ENCODE peak calls at places on chromosome 16, in eight cellular contexts. W, G, N, K, Y, R, J and O are unnamed samples.

GRCh38 chr16:12617401-12617819 is 186.3 kb downstream of the CPPED1 start:
- DNase-seq in R (no peak), Y (no peak), J (no peak), G (no peak), K (no peak), W (no peak), N (no peak), O (no peak)

GRCh38 chr16:4958510-4959111 is 481 bp downstream of the SEC14L5 start:
- DNase-seq in W (no peak), G (no peak), J (no peak), K (no peak), Y (no peak), R (no peak), N (no peak), O (no peak)

GRCh38 chr16:78224342-78224741 is 124.9 kb downstream of the WWOX start:
- DNase-seq in W (no peak), N (no peak), G (no peak), Y (no peak), K (no peak), R (no peak), J (no peak), O (no peak)

GRCh38 chr16:51624083-51624775 is 473.2 kb upstream of the SALL1 start:
- DNase-seq in W (no peak), N (peak), J (no peak), Y (no peak), K (no peak), R (no peak), G (no peak), O (no peak)

GRCh38 chr16:13957197-13958078 is 37.5 kb downstream of the ERCC4 start:
- DNase-seq in Y (no peak), K (peak), R (peak), J (peak), W (peak), N (peak), G (no peak), O (peak)

GRCh38 chr16:63617990-63618763 is 1503.7 kb downstream of the CDH11 start:
- DNase-seq in G (no peak), R (no peak), W (no peak), N (no peak), K (no peak), J (no peak), Y (no peak), O (no peak)

GRCh38 chr16:57071840-57072541 is 20.4 kb upstream of the CPNE2 start:
- DNase-seq in J (no peak), W (peak), G (no peak), R (no peak), Y (no peak), K (no peak), N (peak), O (no peak)

GRCh38 chr16:85471469-85472431 is 141.4 kb upstream of the GSE1 start:
- DNase-seq in Y (no peak), W (no peak), K (no peak), G (no peak), J (no peak), R (no peak), N (no peak), O (no peak)

GRCh38 chr16:19559242-19559910 is 3.9 kb downstream of the VPS35L start:
- DNase-seq in K (peak), R (peak), J (peak), G (no peak), N (peak), W (peak), Y (no peak), O (peak)

GRCh38 chr16:28501258-28502232 is 5.1 kb downstream of the IL27 start:
- DNase-seq in K (no peak), Y (no peak), G (no peak), R (no peak), N (no peak), W (no peak), J (no peak), O (no peak)

GRCh38 chr16:66511615-66512500 is 38.1 kb downstream of the TK2 start:
- DNase-seq in K (no peak), R (no peak), W (peak), G (no peak), N (peak), Y (no peak), J (peak), O (peak)

GRCh38 chr16:70725912-70726828 is 40.3 kb upstream of the MTSS2 start:
- DNase-seq in G (no peak), Y (no peak), N (no peak), K (no peak), J (no peak), W (no peak), R (no peak), O (no peak)

GRCh38 chr16:30603945-30604315 is 6.3 kb downstream of the ZNF689 start:
- DNase-seq in R (no peak), G (no peak), J (no peak), Y (no peak), K (no peak), N (peak), W (no peak), O (no peak)

GRCh38 chr16:15141586-15141985 is 47.5 kb upstream of the RRN3 start:
- DNase-seq in Y (no peak), K (no peak), J (no peak), N (no peak), G (no peak), R (no peak), W (no peak), O (no peak)

GRCh38 chr16:64278196-64278595 is 843.7 kb downstream of the CDH11 start:
- DNase-seq in Y (no peak), R (no peak), G (no peak), K (no peak), N (peak), J (peak), W (no peak), O (no peak)

GRCh38 chr16:66357523-66357928 is 9.0 kb upstream of the CDH5 start:
- DNase-seq in G (no peak), R (peak), K (peak), W (peak), N (peak), J (peak), Y (no peak), O (peak)

GRCh38 chr16:82031116-82032084 is 3.7 kb upstream of the HSD17B2 start:
- DNase-seq in R (peak), N (peak), J (peak), Y (no peak), G (no peak), W (peak), K (peak), O (peak)

GRCh38 chr16:26672206-26672605 is 394.5 kb upstream of the C16orf82 start:
- DNase-seq in N (no peak), J (no peak), R (no peak), G (no peak), K (no peak), Y (no peak), W (no peak), O (no peak)

GRCh38 chr16:56961851-56962281 is at the start of gene CETP:
- DNase-seq in W (no peak), K (no peak), G (no peak), J (no peak), Y (no peak), R (no peak), N (no peak), O (no peak)

GRCh38 chr16:11089504-11090124 is 145.2 kb downstream of the CLEC16A start:
- DNase-seq in N (peak), J (peak), W (no peak), G (no peak), R (no peak), Y (no peak), K (no peak), O (no peak)

GRCh38 chr16:716250-716607 is 1.3 kb downstream of the METRN start:
- DNase-seq in W (no peak), N (peak), J (no peak), K (peak), G (no peak), Y (no peak), R (no peak), O (no peak)

GRCh38 chr16:11303405-11304138 is 22.4 kb upstream of the PRM1 start:
- DNase-seq in Y (no peak), W (no peak), K (no peak), R (no peak), G (no peak), J (no peak), N (no peak), O (no peak)

DNA sequence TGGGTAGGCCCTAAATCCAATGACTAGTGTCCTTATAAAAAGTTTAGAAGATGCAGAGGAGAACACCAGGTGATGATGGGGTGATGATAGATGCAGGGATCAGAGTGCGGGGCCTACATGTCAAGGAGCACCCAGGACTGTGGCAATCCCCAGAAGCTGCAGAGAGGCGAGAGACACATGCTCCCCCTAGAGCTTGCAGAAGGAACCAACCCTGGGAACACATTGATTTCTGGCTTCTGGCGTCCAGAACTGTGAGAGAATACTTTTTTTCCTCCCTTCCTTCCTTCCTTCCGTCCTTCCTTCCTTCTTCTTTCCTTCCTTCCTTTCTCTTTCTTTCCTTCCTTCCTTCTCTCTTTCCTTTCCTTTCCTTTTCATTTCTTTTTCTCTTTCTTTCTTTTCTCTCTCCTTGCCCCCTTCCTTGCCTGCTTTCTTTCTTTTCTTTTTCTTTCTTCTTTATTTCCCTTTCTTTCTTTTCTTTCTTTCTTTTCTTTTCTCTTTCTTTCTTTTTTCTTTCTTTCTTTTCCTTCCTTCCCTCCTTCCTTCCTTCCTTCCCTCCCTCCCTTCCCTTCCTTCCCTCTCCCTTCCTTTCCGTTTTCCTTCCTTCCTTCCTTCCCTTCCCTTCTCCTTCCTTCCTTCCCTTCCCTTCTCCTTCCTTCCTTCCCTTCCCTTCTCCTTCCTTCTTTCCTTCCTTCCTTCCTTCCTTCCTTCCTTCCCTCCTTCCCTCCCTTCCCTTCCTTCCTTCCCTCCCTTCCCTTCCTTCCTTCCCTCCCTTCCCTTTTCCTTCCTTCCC is 134.3 kb downstream of the HAPSTR1 start:
- DNase-seq in Y (no peak), K (peak), N (peak), W (no peak), G (no peak), R (no peak), J (no peak), O (no peak)
- TF ChIP-seq CTCF in Y (no peak), K (peak), N (peak), W (peak), G (no peak), R (peak), J (peak), O (peak)

GRCh38 chr16:88532434-88533241 is 37.6 kb upstream of the ZC3H18 start:
- DNase-seq in N (no peak), G (no peak), Y (no peak), J (no peak), K (no peak), R (no peak), W (no peak), O (no peak)

GRCh38 chr16:88534731-88535141 is 35.5 kb upstream of the ZC3H18 start:
- DNase-seq in K (no peak), W (no peak), J (no peak), G (no peak), Y (no peak), R (no peak), N (peak), O (no peak)

GRCh38 chr16:88535181-88535856 is 34.9 kb upstream of the ZC3H18 start:
- DNase-seq in G (no peak), N (no peak), Y (no peak), K (no peak), J (no peak), R (no peak), W (no peak), O (no peak)

GRCh38 chr16:88533381-88533831 is 36.8 kb upstream of the ZC3H18 start:
- DNase-seq in K (no peak), Y (no peak), G (no peak), N (peak), R (no peak), W (no peak), J (peak), O (no peak)

DNA sequence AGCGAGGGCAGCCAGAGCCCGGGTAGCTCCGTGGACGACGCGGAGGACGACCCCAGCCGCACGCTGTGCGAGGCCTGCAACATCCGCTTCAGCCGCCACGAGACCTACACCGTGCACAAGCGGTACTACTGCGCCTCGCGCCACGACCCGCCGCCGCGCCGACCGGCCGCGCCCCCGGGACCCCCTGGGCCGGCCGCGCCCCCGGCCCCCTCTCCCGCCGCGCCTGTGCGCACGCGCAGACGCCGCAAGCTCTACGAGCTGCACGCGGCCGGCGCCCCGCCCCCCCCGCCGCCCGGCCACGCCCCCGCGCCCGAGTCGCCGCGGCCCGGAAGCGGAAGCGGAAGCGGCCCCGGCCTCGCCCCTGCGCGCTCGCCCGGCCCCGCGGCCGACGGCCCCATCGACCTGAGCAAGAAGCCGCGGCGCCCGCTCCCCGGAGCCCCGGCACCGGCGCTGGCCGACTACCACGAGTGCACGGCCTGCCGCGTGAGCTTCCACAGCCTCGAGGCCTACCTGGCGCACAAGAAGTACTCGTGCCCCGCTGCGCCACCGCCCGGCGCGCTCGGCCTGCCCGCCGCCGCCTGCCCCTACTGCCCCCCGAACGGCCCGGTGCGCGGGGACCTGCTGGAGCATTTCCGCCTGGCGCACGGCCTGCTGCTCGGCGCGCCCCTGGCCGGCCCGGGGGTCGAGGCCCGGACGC is 36.1 kb upstream of the ZC3H18 start:
- DNase-seq in R (no peak), G (no peak), J (no peak), K (no peak), N (peak), W (no peak), Y (no peak), O (no peak)
- H3K4me3 ChIP-seq in R (peak), G (peak), J (peak), K (no peak), N (peak), W (peak), Y (peak), O (peak)

DNA sequence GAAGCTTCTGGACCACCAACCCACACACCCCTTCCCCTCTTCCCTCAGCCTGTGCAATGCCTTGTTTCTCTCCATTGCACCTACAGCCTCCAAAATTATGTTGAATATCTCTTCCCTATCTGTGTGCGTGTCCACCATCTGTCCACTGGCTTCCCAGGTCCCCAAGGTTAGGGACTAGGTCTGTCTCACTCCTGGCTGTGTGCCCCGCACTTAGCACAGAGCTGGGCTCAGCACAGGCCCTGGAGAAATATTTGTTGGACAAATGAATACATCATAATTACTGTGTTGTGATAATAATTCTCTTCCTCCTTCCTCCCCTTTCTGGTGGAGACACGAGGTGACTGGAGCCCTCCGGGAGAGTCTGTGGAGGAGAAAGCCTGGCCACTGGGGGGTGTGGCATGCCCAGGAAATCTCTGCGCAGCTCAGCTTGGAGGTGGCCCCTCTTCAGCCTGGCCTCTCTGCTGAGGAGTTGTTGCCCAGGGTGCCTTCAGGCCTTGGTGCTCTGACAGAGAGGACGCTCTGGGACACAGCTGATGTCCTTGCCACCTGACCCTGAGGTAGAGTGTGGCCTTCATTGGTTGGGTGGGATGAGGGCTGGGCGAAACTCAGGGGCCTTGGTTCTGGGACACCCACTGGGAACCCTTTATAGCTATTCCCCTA is 3.3 kb upstream of the BRD7 start:
- DNase-seq in G (no peak), W (no peak), K (peak), J (no peak), R (no peak), Y (no peak), N (peak), O (no peak)
- TF ChIP-seq CTCF in G (no peak), W (peak), K (peak), J (peak), R (peak), Y (no peak), N (peak), O (peak)

DNA sequence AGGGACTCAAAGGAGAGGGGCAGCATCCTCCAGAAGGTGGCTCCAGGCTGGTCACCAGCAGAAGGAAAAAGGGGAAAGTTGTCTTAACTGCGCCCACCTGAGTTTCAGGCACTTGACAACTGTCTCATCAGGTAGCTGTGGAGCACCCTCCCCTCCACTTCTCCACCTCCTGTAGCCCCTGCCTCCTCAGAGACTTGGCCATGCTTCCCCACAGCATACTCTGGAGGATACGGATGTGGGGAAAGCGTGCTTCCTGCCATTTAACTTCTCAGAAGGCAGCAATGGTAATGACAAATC is 17.9 kb downstream of the CFAP20 start:
- DNase-seq in J (no peak), N (no peak), W (no peak), K (no peak), R (no peak), G (no peak), Y (no peak), O (no peak)
- H3K4me3 ChIP-seq in J (no peak), N (no peak), W (no peak), K (no peak), R (no peak), G (no peak), Y (no peak), O (no peak)

DNA sequence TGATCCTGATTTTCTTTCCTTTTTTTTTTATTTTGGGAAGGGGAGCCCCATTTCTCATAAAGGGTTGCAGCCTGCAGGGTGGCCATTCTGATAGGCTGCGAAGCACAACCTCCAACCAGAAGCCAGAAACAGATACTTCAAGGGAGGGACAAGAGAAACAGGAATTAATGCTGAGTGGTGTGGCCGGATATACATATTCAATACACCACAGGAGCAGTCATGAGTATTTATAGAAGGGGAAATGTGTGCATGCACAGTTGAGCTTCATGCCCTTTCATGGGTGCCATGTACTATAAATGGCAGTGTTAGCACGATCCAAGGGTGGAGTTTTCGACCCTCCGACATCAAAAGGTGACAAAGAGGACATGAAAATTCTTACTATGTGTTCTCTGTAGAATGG is 320.8 kb downstream of the CBLN1 start:
- DNase-seq in K (no peak), Y (no peak), J (no peak), G (no peak), R (no peak), N (no peak), W (no peak), O (no peak)
- TF ChIP-seq CTCF in K (no peak), Y (no peak), J (no peak), G (no peak), R (no peak), N (no peak), W (no peak), O (no peak)

DNA sequence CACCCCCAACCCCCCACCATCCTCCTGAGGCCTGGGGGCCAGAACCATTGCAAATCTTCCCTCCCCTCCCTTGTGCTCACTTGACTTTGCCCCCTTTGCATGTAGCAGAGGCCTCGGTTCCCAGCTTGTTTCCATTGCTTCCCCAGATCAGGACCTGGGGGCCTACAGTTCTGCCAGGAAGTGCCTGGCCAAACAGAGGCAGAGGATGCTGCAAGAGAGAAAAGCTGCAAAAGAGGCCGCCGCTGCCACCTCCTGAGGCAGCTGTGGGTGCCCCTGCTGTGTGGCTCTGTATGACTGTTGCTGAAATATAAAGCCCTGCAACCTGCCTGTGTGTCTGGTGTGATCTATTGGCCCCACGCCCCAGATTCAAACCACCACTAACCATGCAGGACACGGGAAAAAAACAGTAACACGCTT is 2.3 kb downstream of the NDUFB10 start:
- DNase-seq in W (no peak), J (no peak), Y (no peak), N (no peak), K (peak), R (no peak), G (no peak), O (no peak)
- H3K4me3 ChIP-seq in W (peak), J (no peak), Y (no peak), N (no peak), K (no peak), R (no peak), G (no peak), O (no peak)